ENCODE peak calls at places on chromosomes 7 and 10, in six cellular contexts. One of them, this sample, is unnamed.
A peak's percentile ranks its signal among the peaks of the same experiment; 100 is the strongest.

GRCh38 chr7:151384776-151385625 is 24.8 kb downstream of the WDR86 start:
- DNase-seq in lung: no peak
- DNase-seq in neuronal stem cell: no peak
- DNase-seq in mammary epithelial cell: no peak
- DNase-seq in HCT116: no peak
- DNase-seq in astrocyte: no peak
- DNase-seq in this sample: peak; percentile 70

GRCh38 chr10:69657417-69657816 is 27.4 kb downstream of the FAM241B start:
- DNase-seq in lung: no peak
- DNase-seq in neuronal stem cell: no peak
- DNase-seq in mammary epithelial cell: peak; percentile 4
- DNase-seq in HCT116: no peak
- DNase-seq in astrocyte: no peak
- DNase-seq in this sample: peak; percentile 39

GRCh38 chr10:62348029-62348428 is 26.1 kb upstream of the ZNF365 start:
- DNase-seq in lung: no peak
- DNase-seq in neuronal stem cell: no peak
- DNase-seq in mammary epithelial cell: peak; percentile 60
- DNase-seq in HCT116: no peak
- DNase-seq in astrocyte: no peak
- DNase-seq in this sample: no peak

GRCh38 chr7:25859412-25859704 is 292.6 kb upstream of the NFE2L3 start:
- DNase-seq in lung: no peak
- DNase-seq in neuronal stem cell: no peak
- DNase-seq in mammary epithelial cell: no peak
- DNase-seq in HCT116: no peak
- DNase-seq in astrocyte: no peak
- DNase-seq in this sample: no peak

GRCh38 chr10:43263551-43264323 is 3.1 kb downstream of the RASGEF1A start:
- DNase-seq in lung: no peak
- DNase-seq in neuronal stem cell: no peak
- DNase-seq in mammary epithelial cell: no peak
- DNase-seq in HCT116: no peak
- DNase-seq in astrocyte: no peak
- DNase-seq in this sample: no peak

GRCh38 chr7:132102942-132103341 is 473.3 kb downstream of the PLXNA4 start:
- DNase-seq in lung: no peak
- DNase-seq in neuronal stem cell: no peak
- DNase-seq in mammary epithelial cell: no peak
- DNase-seq in HCT116: no peak
- DNase-seq in astrocyte: no peak
- DNase-seq in this sample: no peak

GRCh38 chr7:92835140-92835850 is 1.1 kb downstream of the CDK6 start:
- DNase-seq in lung: peak; percentile 58
- DNase-seq in neuronal stem cell: peak; percentile 76
- DNase-seq in mammary epithelial cell: peak; percentile 71
- DNase-seq in HCT116: peak; percentile 72
- DNase-seq in astrocyte: peak; percentile 62
- DNase-seq in this sample: peak; percentile 92

GRCh38 chr7:114959931-114960330 is 38.0 kb downstream of the MDFIC start:
- DNase-seq in lung: no peak
- DNase-seq in neuronal stem cell: no peak
- DNase-seq in mammary epithelial cell: no peak
- DNase-seq in HCT116: no peak
- DNase-seq in astrocyte: peak; percentile 42
- DNase-seq in this sample: no peak

GRCh38 chr7:1704326-1705241 is 34.5 kb downstream of the ELFN1 start:
- DNase-seq in lung: no peak
- DNase-seq in neuronal stem cell: no peak
- DNase-seq in mammary epithelial cell: no peak
- DNase-seq in HCT116: no peak
- DNase-seq in astrocyte: no peak
- DNase-seq in this sample: peak; percentile 58

GRCh38 chr10:13925924-13926435 is 339.2 kb downstream of the PRPF18 start:
- DNase-seq in lung: no peak
- DNase-seq in neuronal stem cell: no peak
- DNase-seq in mammary epithelial cell: no peak
- DNase-seq in HCT116: no peak
- DNase-seq in astrocyte: peak; percentile 64
- DNase-seq in this sample: no peak

GRCh38 chr7:48274662-48275061 is 103.4 kb downstream of the ABCA13 start:
- DNase-seq in lung: no peak
- DNase-seq in neuronal stem cell: no peak
- DNase-seq in mammary epithelial cell: peak; percentile 63
- DNase-seq in HCT116: no peak
- DNase-seq in astrocyte: peak; percentile 83
- DNase-seq in this sample: no peak
- H3K27ac ChIP-seq in lung: no peak overlapping the region
- H3K27ac ChIP-seq in neuronal stem cell: no peak overlapping the region
- H3K27ac ChIP-seq in mammary epithelial cell: no peak overlapping the region
- H3K27ac ChIP-seq in HCT116: no peak overlapping the region
- H3K27ac ChIP-seq in astrocyte: peak overlapping the region; percentile 2
- H3K27ac ChIP-seq in this sample: no peak overlapping the region

DNA sequence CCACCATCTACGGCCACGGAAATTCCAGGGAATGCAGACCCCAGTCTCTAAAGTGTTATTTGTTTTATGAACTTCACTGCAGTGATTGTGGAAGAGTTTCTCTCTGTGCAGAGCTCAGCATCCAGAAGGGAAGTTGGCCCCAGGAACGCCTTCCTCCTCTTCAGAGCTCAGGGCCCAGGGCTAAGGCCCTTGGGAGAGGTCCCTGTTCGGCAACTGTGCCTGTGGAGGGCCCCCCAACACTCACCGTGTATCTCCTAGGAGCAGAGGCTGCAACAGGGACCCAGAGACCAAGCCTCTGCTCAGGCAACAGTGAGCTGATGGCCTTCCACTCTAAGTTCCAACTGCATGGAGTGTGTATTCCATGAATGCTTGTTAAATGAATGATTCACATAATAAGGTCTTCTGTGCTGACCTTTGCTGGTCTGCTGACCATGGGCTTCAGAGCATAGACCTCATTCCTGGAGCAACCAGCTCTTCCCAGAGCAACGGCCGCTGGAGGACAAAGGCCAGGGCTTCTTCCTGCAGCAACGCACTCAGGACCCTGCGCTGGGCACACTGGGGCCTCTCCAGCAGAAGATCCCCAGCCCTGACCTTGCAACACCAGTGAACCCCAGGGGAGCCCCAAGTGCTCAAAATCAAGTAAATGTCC is 7.7 kb downstream of the DIP2C start:
- DNase-seq in lung: no peak
- DNase-seq in neuronal stem cell: no peak
- DNase-seq in mammary epithelial cell: no peak
- DNase-seq in HCT116: no peak
- DNase-seq in astrocyte: no peak
- DNase-seq in this sample: no peak
- H3K27ac ChIP-seq in lung: no peak overlapping the region
- H3K27ac ChIP-seq in neuronal stem cell: no peak overlapping the region
- H3K27ac ChIP-seq in mammary epithelial cell: no peak overlapping the region
- H3K27ac ChIP-seq in HCT116: no peak overlapping the region
- H3K27ac ChIP-seq in astrocyte: peak overlapping the region; percentile 36
- H3K27ac ChIP-seq in this sample: no peak overlapping the region

GRCh38 chr7:141701489-141702046 is 398 bp downstream of the DENND11 start:
- DNase-seq in lung: peak; percentile 41
- DNase-seq in neuronal stem cell: peak; percentile 30
- DNase-seq in mammary epithelial cell: no peak
- DNase-seq in HCT116: no peak
- DNase-seq in astrocyte: peak; percentile 11
- DNase-seq in this sample: peak; percentile 93
- H3K27ac ChIP-seq in lung: peak overlapping the region; percentile 81
- H3K27ac ChIP-seq in neuronal stem cell: no peak overlapping the region
- H3K27ac ChIP-seq in mammary epithelial cell: no peak overlapping the region
- H3K27ac ChIP-seq in HCT116: peak overlapping the region; percentile 54
- H3K27ac ChIP-seq in astrocyte: no peak overlapping the region
- H3K27ac ChIP-seq in this sample: peak overlapping the region; percentile 96

GRCh38 chr10:74033724-74034123 is 35.8 kb downstream of the VCL start:
- DNase-seq in lung: no peak
- DNase-seq in neuronal stem cell: no peak
- DNase-seq in mammary epithelial cell: no peak
- DNase-seq in HCT116: no peak
- DNase-seq in astrocyte: no peak
- DNase-seq in this sample: no peak

GRCh38 chr10:74039561-74040145 is 41.7 kb downstream of the VCL start:
- DNase-seq in lung: peak; percentile 38
- DNase-seq in neuronal stem cell: no peak
- DNase-seq in mammary epithelial cell: no peak
- DNase-seq in HCT116: no peak
- DNase-seq in astrocyte: peak; percentile 58
- DNase-seq in this sample: no peak

GRCh38 chr10:74035324-74035723 is 37.4 kb downstream of the VCL start:
- DNase-seq in lung: no peak
- DNase-seq in neuronal stem cell: no peak
- DNase-seq in mammary epithelial cell: no peak
- DNase-seq in HCT116: no peak
- DNase-seq in astrocyte: no peak
- DNase-seq in this sample: no peak

GRCh38 chr10:74034301-74034700 is 36.4 kb downstream of the VCL start:
- DNase-seq in lung: no peak
- DNase-seq in neuronal stem cell: no peak
- DNase-seq in mammary epithelial cell: no peak
- DNase-seq in HCT116: no peak
- DNase-seq in astrocyte: no peak
- DNase-seq in this sample: no peak

DNA sequence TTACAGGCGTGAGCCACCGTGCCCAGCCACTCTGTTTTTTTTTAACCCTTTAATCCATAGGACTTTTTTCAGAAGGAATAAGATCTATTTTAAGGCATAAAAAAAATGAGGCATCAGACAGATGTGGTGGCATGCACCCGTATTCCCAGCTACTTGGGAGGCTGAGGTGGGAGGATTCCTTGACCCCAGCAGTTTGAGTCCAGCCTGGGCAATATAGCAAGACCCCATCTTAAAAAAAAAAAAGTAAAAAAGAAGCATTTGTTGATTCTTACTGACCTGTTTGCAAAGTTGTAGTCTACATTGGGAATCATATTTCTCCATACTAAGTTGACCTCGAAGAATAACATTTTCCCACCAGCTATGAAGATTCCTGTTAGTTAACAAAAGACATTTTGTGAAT is 38.6 kb downstream of the VCL start:
- DNase-seq in lung: no peak
- DNase-seq in neuronal stem cell: no peak
- DNase-seq in mammary epithelial cell: no peak
- DNase-seq in HCT116: no peak
- DNase-seq in astrocyte: no peak
- DNase-seq in this sample: no peak
- H3K27ac ChIP-seq in lung: no peak overlapping the region
- H3K27ac ChIP-seq in neuronal stem cell: no peak overlapping the region
- H3K27ac ChIP-seq in mammary epithelial cell: no peak overlapping the region
- H3K27ac ChIP-seq in HCT116: no peak overlapping the region
- H3K27ac ChIP-seq in astrocyte: no peak overlapping the region
- H3K27ac ChIP-seq in this sample: no peak overlapping the region

DNA sequence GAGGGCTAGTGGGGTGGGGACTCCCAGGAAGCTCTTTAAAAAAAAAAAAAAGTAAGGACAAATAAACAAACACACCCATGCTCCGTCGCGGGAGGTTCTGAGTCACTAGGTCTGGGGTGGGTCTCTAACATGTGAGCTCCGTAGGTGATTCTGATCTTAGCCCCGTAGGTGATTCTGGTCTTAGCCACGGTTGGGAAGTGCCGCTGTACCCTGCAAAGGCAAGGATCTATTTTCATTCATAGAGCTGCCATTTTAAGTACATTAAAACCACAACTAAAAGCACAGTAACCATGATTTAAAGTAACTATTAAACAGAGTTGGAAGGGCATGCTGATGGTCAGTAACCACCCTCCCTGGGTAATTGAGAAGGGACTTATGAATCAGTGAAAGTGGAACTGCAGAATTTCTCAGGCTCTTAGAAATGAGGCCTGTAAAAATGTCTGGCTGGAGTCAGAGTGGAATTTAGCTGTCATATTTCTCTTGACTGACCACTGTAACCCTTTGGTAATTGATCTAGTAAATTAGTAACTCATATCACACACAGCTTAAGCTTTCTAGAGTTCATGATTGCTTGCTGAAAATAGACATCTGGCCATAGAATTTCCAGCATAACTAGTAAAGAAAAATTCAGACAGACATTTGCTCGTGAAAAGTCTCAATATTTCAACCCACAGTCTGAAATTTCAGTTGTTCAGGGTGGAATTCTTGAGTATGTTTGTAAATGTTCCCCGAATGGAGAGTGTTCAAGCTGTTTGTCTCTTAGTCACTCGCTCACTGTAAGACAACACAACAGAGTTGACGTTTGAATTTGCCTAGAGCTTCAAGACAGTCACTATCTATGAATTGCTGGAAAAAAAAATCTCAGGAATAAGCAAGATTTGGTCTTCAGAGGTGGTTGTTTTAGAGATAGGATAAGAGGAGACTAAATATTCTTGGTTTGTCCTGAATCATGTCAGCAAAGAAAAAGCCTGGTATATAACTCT is 34.2 kb upstream of the TCF7L2 start:
- DNase-seq in lung: no peak
- DNase-seq in neuronal stem cell: no peak
- DNase-seq in mammary epithelial cell: peak; percentile 61
- DNase-seq in HCT116: peak; percentile 80
- DNase-seq in astrocyte: peak; percentile 48
- DNase-seq in this sample: no peak
- H3K27ac ChIP-seq in lung: no peak overlapping the region
- H3K27ac ChIP-seq in neuronal stem cell: no peak overlapping the region
- H3K27ac ChIP-seq in mammary epithelial cell: no peak overlapping the region
- H3K27ac ChIP-seq in HCT116: peak overlapping the region; percentile 39
- H3K27ac ChIP-seq in astrocyte: no peak overlapping the region
- H3K27ac ChIP-seq in this sample: no peak overlapping the region

DNA sequence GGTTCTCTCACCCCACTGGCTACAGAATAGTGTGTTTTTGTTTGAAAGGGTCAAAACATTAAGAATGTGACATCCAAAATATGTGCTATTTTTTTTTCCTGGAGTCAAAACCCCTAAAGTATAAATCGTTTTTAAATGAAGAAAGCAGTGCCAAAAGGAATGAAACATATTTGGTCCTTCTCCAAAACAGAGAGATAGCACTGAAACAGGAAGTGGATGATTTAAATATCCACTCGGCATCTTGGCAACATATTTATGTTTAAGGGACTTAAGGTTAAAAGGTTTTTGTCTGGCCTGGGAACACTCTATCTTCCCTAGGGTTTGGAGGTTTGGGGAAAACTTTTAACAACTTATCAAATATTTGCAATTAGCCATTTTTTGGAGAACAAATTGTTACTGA is 32.4 kb downstream of the CALD1 start:
- DNase-seq in lung: no peak
- DNase-seq in neuronal stem cell: no peak
- DNase-seq in mammary epithelial cell: no peak
- DNase-seq in HCT116: no peak
- DNase-seq in astrocyte: peak; percentile 69
- DNase-seq in this sample: no peak
- H3K27ac ChIP-seq in lung: no peak overlapping the region
- H3K27ac ChIP-seq in neuronal stem cell: no peak overlapping the region
- H3K27ac ChIP-seq in mammary epithelial cell: no peak overlapping the region
- H3K27ac ChIP-seq in HCT116: no peak overlapping the region
- H3K27ac ChIP-seq in astrocyte: peak overlapping the region; percentile 16
- H3K27ac ChIP-seq in this sample: peak overlapping the region; percentile 52

This sample was measured in spleen.